ENCODE peak calls at places on chromosomes 11 and 22, in six cellular contexts. U is activated CD4-positive, alpha-beta T cell treated with anti-CD3 and anti-CD28 coated beads for 24 hours; V is fibroblast of lung; D is cardiac muscle cell; C is trophoblast cell; A is prostate gland. P is an unnamed sample.

GRCh38 chr11:2136209-2136951 is 2.8 kb downstream of the IGF2 start:
- DNase-seq in U (no peak), V (no peak), D (no peak), C (no peak), A (no peak), P (no peak)

GRCh38 chr22:46854125-46854870 is 91.8 kb downstream of the TBC1D22A start:
- DNase-seq in U (no peak), V (peak), D (peak), C (peak), A (no peak), P (peak)

GRCh38 chr11:21931436-21932101 is 261.3 kb upstream of the ANO5 start:
- DNase-seq in U (no peak), V (no peak), D (no peak), C (no peak), A (no peak), P (no peak)

GRCh38 chr11:73716153-73717056 is 44.5 kb downstream of the RAB6A start:
- DNase-seq in U (no peak), V (no peak), D (peak), C (no peak), A (no peak), P (no peak)

GRCh38 chr11:88329563-88330250 is 7.8 kb downstream of the CTSC start:
- DNase-seq in U (no peak), V (no peak), D (no peak), C (no peak), A (no peak), P (no peak)

GRCh38 chr11:64911689-64912088 is 5.3 kb downstream of the ATG2A start:
- DNase-seq in U (no peak), V (no peak), D (no peak), C (no peak), A (no peak), P (no peak)

GRCh38 chr11:60844045-60844869 is 2.3 kb downstream of the CCDC86 start:
- DNase-seq in U (no peak), V (peak), D (no peak), C (no peak), A (no peak), P (no peak)

GRCh38 chr11:89405629-89406028 is 85.5 kb downstream of the NOX4 start:
- DNase-seq in U (no peak), V (peak), D (peak), C (no peak), A (no peak), P (no peak)

GRCh38 chr11:37942081-37942480 is 1344.0 kb upstream of the RAG2 start:
- DNase-seq in U (no peak), V (peak), D (no peak), C (no peak), A (no peak), P (no peak)

GRCh38 chr11:32032478-32032877 is 58.4 kb upstream of the RCN1 start:
- DNase-seq in U (no peak), V (no peak), D (peak), C (no peak), A (no peak), P (no peak)

GRCh38 chr22:36081023-36081431 is 52.4 kb upstream of the RBFOX2 start:
- DNase-seq in U (no peak), V (peak), D (peak), C (peak), A (no peak), P (peak)

GRCh38 chr11:69999721-70000120 is 78.4 kb upstream of the ANO1 start:
- DNase-seq in U (no peak), V (no peak), D (no peak), C (no peak), A (no peak), P (no peak)

GRCh38 chr11:83628622-83629347 is 342.6 kb upstream of the CCDC90B start:
- DNase-seq in U (no peak), V (no peak), D (no peak), C (no peak), A (no peak), P (no peak)

GRCh38 chr22:19691721-19692341 is 22.5 kb upstream of the SEPTIN5 start:
- DNase-seq in U (no peak), V (peak), D (peak), C (peak), A (no peak), P (no peak)

GRCh38 chr22:16776088-16776487 is 49.1 kb downstream of the XKR3 start:
- DNase-seq in U (no peak), V (no peak), D (no peak), C (no peak), A (no peak), P (no peak)

GRCh38 chr22:27680636-27681035 is 120.9 kb downstream of the MN1 start:
- DNase-seq in U (no peak), V (no peak), D (no peak), C (no peak), A (no peak), P (no peak)

GRCh38 chr11:44484211-44484610 is 81.3 kb upstream of the CD82 start:
- DNase-seq in U (no peak), V (no peak), D (peak), C (no peak), A (no peak), P (no peak)

GRCh38 chr22:36334081-36334831 is 53.5 kb downstream of the MYH9 start:
- DNase-seq in U (no peak), V (no peak), D (no peak), C (peak), A (peak), P (no peak)

GRCh38 chr11:9330387-9331384 is 16.3 kb upstream of the TMEM41B start:
- DNase-seq in U (no peak), V (peak), D (no peak), C (peak), A (no peak), P (no peak)

GRCh38 chr11:36453678-36454077 is 56.4 kb downstream of the TRAF6 start:
- DNase-seq in U (no peak), V (no peak), D (peak), C (no peak), A (no peak), P (no peak)